ENCODE peak calls at places on chromosomes 5 and 9, in four cellular contexts. R is nephron progenitor cell, C is hippocampal formation, Y is H9. O is an unnamed sample.

GRCh38 chr5:131810510-131811249 is 13.9 kb upstream of the FNIP1 start:
- DNase-seq in Y (no peak), C (peak; percentile 1), R (no peak), O (peak; percentile 37)

GRCh38 chr5:127950707-127951356 is 132.7 kb upstream of the SLC12A2 start:
- DNase-seq in Y (no peak), C (no peak), R (no peak), O (no peak)

GRCh38 chr9:81814794-81815464 is 113.3 kb upstream of the SPATA31D4 start:
- DNase-seq in R (no peak), Y (no peak), C (no peak), O (peak; percentile 96)

GRCh38 chr9:111621895-111622480 is 9.1 kb upstream of the DNAJC25 start:
- DNase-seq in C (peak; percentile 33), R (no peak), Y (no peak), O (no peak)

GRCh38 chr5:76771705-76772405 is 47.0 kb upstream of the F2RL1 start:
- DNase-seq in Y (no peak), R (no peak), C (no peak), O (no peak)

GRCh38 chr5:55481293-55481900 is 53.4 kb downstream of the PLPP1 start:
- DNase-seq in C (no peak), R (no peak), Y (no peak), O (no peak)

GRCh38 chr9:6153425-6153824 is 62.2 kb upstream of the IL33 start:
- DNase-seq in R (no peak), Y (no peak), C (no peak), O (no peak)

GRCh38 chr9:121057821-121058220 is 7.7 kb upstream of the C5 start:
- DNase-seq in Y (no peak), C (no peak), R (no peak), O (peak; percentile 42)

GRCh38 chr5:53201746-53202145 is 92.2 kb upstream of the MOCS2 start:
- DNase-seq in C (no peak), Y (no peak), R (no peak), O (peak; percentile 14)

GRCh38 chr5:147403659-147404640 is 105.9 kb downstream of the DPYSL3 start:
- DNase-seq in Y (no peak), C (no peak), R (no peak), O (no peak)

GRCh38 chr5:96320797-96321196 is 112.3 kb downstream of the PCSK1 start:
- DNase-seq in R (no peak), Y (no peak), C (no peak), O (no peak)

GRCh38 chr9:121399883-121400607 is 30.0 kb upstream of the STOM start:
- DNase-seq in R (peak; percentile 12), Y (no peak), C (no peak), O (peak; percentile 76)

GRCh38 chr9:133449760-133450159 is 10.0 kb upstream of the CACFD1 start:
- DNase-seq in Y (no peak), C (no peak), R (no peak), O (no peak)

GRCh38 chr5:5650949-5651348 is 228.5 kb downstream of the ICE1 start:
- DNase-seq in C (no peak), R (no peak), Y (no peak), O (no peak)

GRCh38 chr5:74767579-74767913 is 497 bp downstream of the NSA2 start:
- DNase-seq in Y (no peak), C (peak; percentile 22), R (peak; percentile 41), O (peak; percentile 53)

GRCh38 chr9:136773386-136774044 is 9.2 kb upstream of the LCN15 start:
- DNase-seq in C (no peak), R (no peak), Y (peak; percentile 87), O (peak; percentile 80)

GRCh38 chr5:67188274-67188857 is 8.2 kb downstream of the CD180 start:
- DNase-seq in C (no peak), Y (no peak), R (no peak), O (no peak)

GRCh38 chr5:115657883-115658233 is 32.0 kb upstream of the TMED7 start:
- DNase-seq in C (no peak), Y (no peak), R (no peak), O (no peak)

GRCh38 chr9:134323741-134324358 is 2.4 kb upstream of the RXRA start:
- DNase-seq in R (no peak), Y (no peak), C (peak; percentile 38), O (peak; percentile 59)

GRCh38 chr5:174664180-174664850 is 60.1 kb upstream of the MSX2 start:
- DNase-seq in R (no peak), C (no peak), Y (no peak), O (no peak)

GRCh38 chr5:113806250-113806649 is 292.8 kb downstream of the YTHDC2 start:
- DNase-seq in C (no peak), R (no peak), Y (no peak), O (peak; percentile 65)

GRCh38 chr9:29750062-29750461 is 2176.8 kb upstream of the C9orf72 start:
- DNase-seq in Y (no peak), R (no peak), C (no peak), O (peak; percentile 8)

GRCh38 chr9:120892748-120893584 is 16.0 kb upstream of the PHF19 start:
- DNase-seq in R (no peak), Y (no peak), C (no peak), O (no peak)

GRCh38 chr5:1540166-1540565 is 16.4 kb upstream of the LPCAT1 start:
- DNase-seq in R (no peak), Y (peak; percentile 35), C (no peak), O (no peak)

GRCh38 chr5:125655156-125655555 is 768.1 kb upstream of the GRAMD2B start:
- DNase-seq in Y (no peak), R (no peak), C (no peak), O (peak; percentile 42)

GRCh38 chr5:16534280-16534679 is 68.7 kb upstream of the ZNF622 start:
- DNase-seq in Y (no peak), R (no peak), C (no peak), O (no peak)